ENCODE peak calls at places on chromosomes 6 and 20, in eight cellular contexts. B is HTR-8/SVneo; A is hippocampal formation; P is SW480; U is GM19239; I is GM12865; M is immature natural killer cell; F is activated T-cell treated with anti-CD3 and anti-CD28 coated beads, Interleukin-2, amount 50 U/mL, for 4 hours. J is an unnamed sample.

GRCh38 chr6:5995705-5996686 is 10.7 kb downstream of the NRN1 start:
- DNase-seq in B (peak), A (no peak), P (peak), U (no peak), I (no peak), M (no peak), F (no peak), J (no peak)

GRCh38 chr6:159249150-159249549 is 80.0 kb downstream of the FNDC1 start:
- DNase-seq in B (no peak), A (no peak), P (no peak), U (no peak), I (no peak), M (no peak), F (no peak), J (no peak)

GRCh38 chr20:17938889-17939619 is 29.5 kb downstream of the SNX5 start:
- DNase-seq in B (peak), A (peak), P (peak), U (peak), I (peak), M (peak), F (peak), J (peak)

GRCh38 chr6:34190504-34191122 is 44.7 kb upstream of the GRM4 start:
- DNase-seq in B (no peak), A (no peak), P (no peak), U (no peak), I (no peak), M (no peak), F (no peak), J (no peak)

GRCh38 chr20:36101201-36101600 is 53.3 kb upstream of the EPB41L1 start:
- DNase-seq in B (no peak), A (no peak), P (peak), U (no peak), I (no peak), M (no peak), F (no peak), J (peak)

GRCh38 chr6:150069707-150070106 is 786 bp upstream of the ULBP3 start:
- DNase-seq in B (no peak), A (no peak), P (no peak), U (no peak), I (no peak), M (no peak), F (no peak), J (no peak)

GRCh38 chr20:35762461-35762860 is 9.4 kb upstream of the PHF20 start:
- DNase-seq in B (no peak), A (no peak), P (no peak), U (no peak), I (no peak), M (no peak), F (no peak), J (no peak)

GRCh38 chr6:29702519-29703103 is 20.6 kb upstream of the HLA-F start:
- DNase-seq in B (peak), A (no peak), P (peak), U (no peak), I (peak), M (peak), F (peak), J (peak)

GRCh38 chr6:136525586-136526195 is 24.5 kb downstream of the MAP7 start:
- DNase-seq in B (no peak), A (peak), P (peak), U (no peak), I (no peak), M (no peak), F (no peak), J (peak)

GRCh38 chr6:2103644-2104523 is 141.5 kb downstream of the GMDS start:
- DNase-seq in B (peak), A (peak), P (peak), U (no peak), I (peak), M (peak), F (no peak), J (peak)

GRCh38 chr20:32480361-32481199 is 104.6 kb downstream of the NOL4L start:
- DNase-seq in B (no peak), A (no peak), P (no peak), U (no peak), I (no peak), M (no peak), F (no peak), J (no peak)